ENCODE peak calls at places on chromosomes 11 and 22, in seven cellular contexts. R, E, V, L, C, B and T are unnamed samples.

GRCh38 chr11:15113381-15113780 is 1.3 kb upstream of the INSC start:
- DNase-seq in R (no peak), E (no peak), L (no peak), V (no peak), C (no peak), B (no peak), T (no peak)

GRCh38 chr11:47299078-47299477 is 29.1 kb downstream of the MADD start:
- DNase-seq in C (no peak), L (no peak), R (no peak), V (no peak), E (no peak), B (no peak), T (no peak)

GRCh38 chr11:4626207-4627105 is 10.8 kb upstream of the OR51D1 start:
- DNase-seq in R (peak; percentile 89), B (no peak), E (peak; percentile 32), C (peak; percentile 60), V (no peak), L (peak; percentile 62), T (no peak)

GRCh38 chr11:72703281-72704008 is 29.2 kb upstream of the PDE2A start:
- DNase-seq in C (no peak), B (peak; percentile 69), R (no peak), E (peak; percentile 82), L (peak; percentile 58), V (no peak), T (no peak)

GRCh38 chr11:134433251-134433650 is 21.2 kb upstream of the B3GAT1 start:
- DNase-seq in E (no peak), B (no peak), L (no peak), C (no peak), R (no peak), V (no peak), T (no peak)

GRCh38 chr11:25247336-25247735 is 750.5 kb downstream of the LUZP2 start:
- DNase-seq in E (no peak), R (no peak), B (no peak), V (no peak), L (no peak), C (no peak), T (no peak)

GRCh38 chr22:37016134-37016910 is 2.9 kb downstream of the TST start:
- DNase-seq in B (no peak), C (no peak), E (no peak), R (no peak), V (no peak), L (no peak), T (no peak)

GRCh38 chr11:292211-293121 is 3.5 kb downstream of the PGGHG start:
- DNase-seq in E (no peak), L (no peak), R (no peak), B (peak; percentile 10), C (no peak), V (peak; percentile 44), T (no peak)

GRCh38 chr22:31179345-31179744 is 19.4 kb downstream of the RNF185 start:
- DNase-seq in V (no peak), E (no peak), B (no peak), C (no peak), L (no peak), R (no peak), T (no peak)

GRCh38 chr22:46681010-46681409 is 57.0 kb downstream of the CERK start:
- DNase-seq in C (no peak), B (no peak), E (no peak), V (no peak), L (no peak), R (no peak), T (peak; percentile 67)

GRCh38 chr11:118662401-118663271 is 16.8 kb downstream of the TREH start:
- DNase-seq in E (no peak), C (no peak), V (no peak), B (no peak), R (no peak), L (no peak), T (no peak)

GRCh38 chr11:36257351-36257750 is 31.9 kb downstream of the COMMD9 start:
- DNase-seq in C (no peak), E (peak; percentile 24), V (no peak), R (no peak), L (no peak), B (no peak), T (no peak)

GRCh38 chr22:27312567-27313507 is 488.7 kb downstream of the MN1 start:
- DNase-seq in C (no peak), E (no peak), L (no peak), B (no peak), R (no peak), V (no peak), T (no peak)

GRCh38 chr11:2511421-2512369 is 66.9 kb downstream of the KCNQ1 start:
- DNase-seq in B (no peak), L (no peak), R (no peak), E (peak; percentile 11), C (no peak), V (peak; percentile 47), T (peak; percentile 17)

GRCh38 chr11:69476715-69477025 is 4.8 kb upstream of the LINC01488 start:
- DNase-seq in B (no peak), L (no peak), E (no peak), C (no peak), V (peak; percentile 38), R (no peak), T (no peak)

GRCh38 chr22:48885919-48886305 is 941.8 kb downstream of the BRD1 start:
- DNase-seq in V (peak; percentile 24), L (no peak), C (no peak), R (no peak), B (no peak), E (no peak), T (no peak)

GRCh38 chr11:213111-213510 is 5.6 kb downstream of the RIC8A start:
- DNase-seq in R (no peak), E (peak; percentile 9), V (no peak), L (no peak), B (no peak), C (no peak), T (no peak)

GRCh38 chr11:19735512-19735911 is 22.9 kb downstream of the NAV2 start:
- DNase-seq in V (no peak), C (no peak), B (no peak), L (no peak), R (no peak), E (peak; percentile 61), T (no peak)
- TF ChIP-seq CTCF in V (no peak), C (no peak), B (peak; percentile 14), L (peak; percentile 22), R (peak; percentile 23), E (peak; percentile 34), T (no peak)

GRCh38 chr11:62054484-62055121 is 69.2 kb upstream of the INCENP start:
- DNase-seq in V (peak; percentile 54), E (peak; percentile 27), C (peak; percentile 38), B (no peak), R (no peak), L (no peak), T (no peak)
- TF ChIP-seq CTCF in V (peak; percentile 61), E (peak; percentile 21), C (peak; percentile 47), B (peak; percentile 28), R (peak; percentile 4), L (no peak), T (peak; percentile 17)

DNA sequence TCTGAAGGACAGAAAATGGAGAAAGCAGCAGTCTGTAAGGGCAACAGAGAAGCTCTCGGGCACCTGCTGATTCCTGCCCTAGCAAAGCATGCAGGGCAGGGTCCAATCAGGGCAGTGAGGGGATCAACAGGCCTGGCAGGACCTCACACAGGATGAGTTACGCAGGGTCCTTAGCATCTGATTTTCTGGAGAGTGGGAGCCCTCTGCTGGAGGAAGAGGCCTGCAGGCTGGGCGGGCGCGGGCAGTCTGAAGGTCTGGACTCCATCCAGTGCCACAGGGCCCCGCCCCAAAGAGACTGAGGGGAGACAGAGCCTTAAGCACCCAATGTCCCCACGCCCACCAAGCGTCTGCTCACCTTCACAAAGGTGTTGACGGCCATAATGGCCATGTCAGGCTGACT is 28.9 kb downstream of the AP1B1 start:
- DNase-seq in E (peak; percentile 66), B (peak; percentile 66), R (peak; percentile 89), V (no peak), C (no peak), L (peak; percentile 33), T (no peak)
- TF ChIP-seq CTCF in E (peak; percentile 74), B (peak; percentile 70), R (peak; percentile 81), V (peak; percentile 63), C (peak; percentile 74), L (peak; percentile 56), T (no peak)

GRCh38 chr22:49979587-49980264 is 19.2 kb downstream of the PIM3 start:
- DNase-seq in V (peak; percentile 59), L (no peak), C (no peak), R (no peak), E (no peak), B (no peak), T (no peak)
- TF ChIP-seq CTCF in V (peak; percentile 71), L (no peak), C (peak; percentile 71), R (peak; percentile 62), E (no peak), B (peak; percentile 55), T (no peak)

GRCh38 chr11:130666781-130667251 is 218.4 kb downstream of the ADAMTS15 start:
- DNase-seq in V (no peak), C (no peak), E (no peak), B (no peak), R (no peak), L (no peak), T (no peak)
- TF ChIP-seq CTCF in V (no peak), C (no peak), E (no peak), B (no peak), R (peak; percentile 21), L (no peak), T (no peak)

GRCh38 chr11:122655527-122656072 is at the start of gene UBASH3B:
- DNase-seq in R (peak; percentile 84), B (peak; percentile 70), L (peak; percentile 68), V (peak; percentile 88), E (peak; percentile 61), C (peak; percentile 57), T (peak; percentile 68)
- TF ChIP-seq CTCF in R (no peak), B (no peak), L (peak; percentile 13), V (peak; percentile 22), E (peak; percentile 23), C (no peak), T (peak; percentile 16)